ENCODE peak calls at places on chromosomes 1 and 21, in four cellular contexts. X is AG04450, B is right cardiac atrium, K is psoas muscle. E is an unnamed sample.

GRCh38 chr1:210373878-210374599 is 45.3 kb downstream of the HHAT start:
- DNase-seq in X (peak; percentile 83), B (no peak), K (no peak), E (peak; percentile 53)

GRCh38 chr1:10857689-10858088 is 61.2 kb upstream of the CASZ1 start:
- DNase-seq in X (no peak), B (peak; percentile 45), K (peak; percentile 69), E (no peak)

GRCh38 chr1:147651466-147651865 is 18.9 kb downstream of the ACP6 start:
- DNase-seq in X (no peak), B (no peak), K (no peak), E (no peak)

GRCh38 chr1:229117664-229118300 is 153.1 kb upstream of the RAB4A start:
- DNase-seq in X (peak; percentile 20), B (peak; percentile 93), K (peak; percentile 43), E (no peak)

GRCh38 chr1:222923506-222923905 is 108.7 kb downstream of the DISP1 start:
- DNase-seq in X (no peak), B (no peak), K (no peak), E (no peak)

GRCh38 chr21:42905195-42905594 is 12.1 kb downstream of the NDUFV3 start:
- DNase-seq in X (no peak), B (no peak), K (no peak), E (no peak)

GRCh38 chr1:171786534-171786933 is 5.1 kb downstream of the METTL13 start:
- DNase-seq in X (no peak), B (no peak), K (no peak), E (no peak)

GRCh38 chr1:156480411-156481192 is 20.0 kb downstream of the MEF2D start:
- DNase-seq in X (no peak), B (peak; percentile 88), K (peak; percentile 69), E (peak; percentile 77)

GRCh38 chr1:166354411-166354810 is 187.6 kb upstream of the FAM78B start:
- DNase-seq in X (no peak), B (no peak), K (no peak), E (no peak)

GRCh38 chr1:32886012-32886827 is at the start of gene HPCA:
- DNase-seq in X (no peak), B (peak; percentile 86), K (peak; percentile 55), E (no peak)

GRCh38 chr1:85344256-85344694 is 67.8 kb upstream of the BCL10 start:
- DNase-seq in X (no peak), B (no peak), K (no peak), E (no peak)

GRCh38 chr21:38170283-38170682 is 86.5 kb upstream of the KCNJ15 start:
- DNase-seq in X (no peak), B (no peak), K (no peak), E (no peak)

GRCh38 chr1:233327938-233328660 is 575 bp downstream of the MAP3K21 start:
- DNase-seq in X (no peak), B (peak; percentile 58), K (peak; percentile 19), E (peak; percentile 16)

GRCh38 chr1:69103213-69103612 is 464.5 kb upstream of the LRRC7 start:
- DNase-seq in X (no peak), B (no peak), K (no peak), E (no peak)

GRCh38 chr1:9500756-9501754 is 38.2 kb upstream of the SLC25A33 start:
- DNase-seq in X (no peak), B (no peak), K (no peak), E (no peak)

GRCh38 chr1:94235189-94236020 is 2.0 kb downstream of the ARHGAP29 start:
- DNase-seq in X (no peak), B (no peak), K (no peak), E (no peak)

GRCh38 chr1:35062518-35063196 is 16.5 kb upstream of the ZMYM1 start:
- DNase-seq in X (no peak), B (no peak), K (no peak), E (no peak)

GRCh38 chr1:155051777-155052398 is 772 bp downstream of the ADAM15 start:
- DNase-seq in X (no peak), B (peak; percentile 91), K (peak; percentile 71), E (no peak)

GRCh38 chr1:30823969-30824735 is 66.6 kb upstream of the LAPTM5 start:
- DNase-seq in X (peak; percentile 99), B (peak; percentile 98), K (peak; percentile 93), E (peak; percentile 18)

GRCh38 chr1:6354659-6355317 is 38.8 kb downstream of the ACOT7 start:
- DNase-seq in X (no peak), B (no peak), K (no peak), E (no peak)

GRCh38 chr1:5492861-5493260 is 499.4 kb downstream of the NPHP4 start:
- DNase-seq in X (no peak), B (no peak), K (no peak), E (no peak)

GRCh38 chr1:175150596-175151319 is 41.8 kb downstream of the KIAA0040 start:
- DNase-seq in X (no peak), B (no peak), K (no peak), E (no peak)

GRCh38 chr1:197619008-197619640 is 156.2 kb downstream of the DENND1B start:
- DNase-seq in X (no peak), B (no peak), K (no peak), E (no peak)

GRCh38 chr1:219278288-219278687 is 104.6 kb downstream of the LYPLAL1 start:
- DNase-seq in X (no peak), B (no peak), K (no peak), E (no peak)

DNA sequence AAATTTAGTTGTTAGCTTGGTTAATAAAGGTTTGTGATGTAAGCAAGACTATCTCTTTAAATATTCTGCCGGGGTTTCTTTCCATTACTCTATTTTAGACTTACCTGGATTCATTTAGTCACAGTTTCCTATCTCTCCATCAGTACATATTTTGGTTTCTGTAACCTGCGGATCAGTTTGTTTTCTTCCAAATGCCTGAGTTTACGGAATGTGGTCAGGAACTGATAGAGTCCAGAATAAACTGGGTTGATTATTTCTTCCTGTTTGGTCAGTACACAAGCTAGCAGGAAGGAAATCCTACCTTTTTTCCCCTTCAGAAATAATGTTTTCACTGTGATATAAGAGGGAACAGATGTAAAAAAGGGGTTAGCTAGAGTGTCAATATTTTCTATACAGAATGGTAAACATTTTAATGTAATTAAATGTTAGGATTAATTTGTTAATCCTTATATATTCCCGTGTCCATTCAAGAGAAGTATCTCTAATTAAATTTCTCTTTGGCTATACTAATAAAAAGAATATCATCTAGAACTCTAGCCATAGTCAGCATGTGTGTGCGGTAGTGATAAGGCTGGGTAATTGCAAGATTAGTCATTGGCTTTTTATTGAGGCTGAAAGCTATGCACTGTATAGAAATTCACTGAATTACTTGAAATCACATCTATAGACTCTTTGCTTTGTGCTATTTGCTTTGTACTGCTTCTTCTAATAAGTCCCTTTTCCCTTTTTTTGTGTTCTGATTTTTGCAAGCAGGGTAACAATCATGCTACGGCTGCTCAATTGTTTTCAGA is 144.7 kb upstream of the ADGRL4 start:
- DNase-seq in X (no peak), B (no peak), K (no peak), E (no peak)
- H3K9me3 ChIP-seq in X (no peaks in the 10 kb centered on the region), B (no peaks in the 10 kb centered on the region), K (no peaks in the 10 kb centered on the region), E (no peaks in the 10 kb centered on the region)

GRCh38 chr21:17709266-17709611 is 96.5 kb upstream of the BTG3 start:
- DNase-seq in X (no peak), B (no peak), K (no peak), E (no peak)
- H3K9me3 ChIP-seq in X (no peaks in the 10 kb centered on the region), B (no peaks in the 10 kb centered on the region), K (no peaks in the 10 kb centered on the region), E (no peaks in the 10 kb centered on the region)

DNA sequence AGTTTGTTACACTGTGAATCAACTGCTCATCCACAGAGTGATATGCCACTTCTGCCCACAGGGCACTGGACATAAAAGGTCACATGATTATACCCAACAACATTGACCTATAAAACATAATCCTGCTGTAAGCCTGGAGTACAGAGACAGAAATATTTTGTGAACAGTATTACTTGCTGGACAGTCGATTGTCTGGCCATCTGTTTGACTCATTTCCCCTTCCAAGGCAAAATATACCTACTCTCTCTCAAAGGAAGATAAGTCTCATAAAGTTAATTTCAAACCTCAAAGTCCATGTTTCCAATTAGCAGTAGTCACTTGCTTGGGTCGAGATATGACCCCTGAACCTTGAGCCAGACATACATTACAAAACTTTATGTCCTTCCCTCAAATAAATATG is 39.4 kb upstream of the RGS18 start:
- DNase-seq in X (no peak), B (no peak), K (no peak), E (no peak)
- H3K9me3 ChIP-seq in X (no peaks in the 10 kb centered on the region), B (no peaks in the 10 kb centered on the region), K (no peaks in the 10 kb centered on the region), E (no peaks in the 10 kb centered on the region)

GRCh38 chr21:18913914-18914313 is 510.3 kb upstream of the TMPRSS15 start:
- DNase-seq in X (no peak), B (no peak), K (no peak), E (no peak)
- H3K9me3 ChIP-seq in X (peaks cover 31% of the 10 kb centered on the region), B (no peaks in the 10 kb centered on the region), K (no peaks in the 10 kb centered on the region), E (no peaks in the 10 kb centered on the region)

GRCh38 chr1:14220324-14220723 is 378.2 kb upstream of the KAZN start:
- DNase-seq in X (no peak), B (no peak), K (no peak), E (no peak)
- H3K9me3 ChIP-seq in X (no peaks in the 10 kb centered on the region), B (no peaks in the 10 kb centered on the region), K (peaks cover 32% of the 10 kb centered on the region), E (no peaks in the 10 kb centered on the region)

GRCh38 chr1:181153634-181153961 is 65.1 kb downstream of the IER5 start:
- DNase-seq in X (no peak), B (no peak), K (no peak), E (no peak)
- H3K9me3 ChIP-seq in X (no peaks in the 10 kb centered on the region), B (no peaks in the 10 kb centered on the region), K (no peaks in the 10 kb centered on the region), E (no peaks in the 10 kb centered on the region)

DNA sequence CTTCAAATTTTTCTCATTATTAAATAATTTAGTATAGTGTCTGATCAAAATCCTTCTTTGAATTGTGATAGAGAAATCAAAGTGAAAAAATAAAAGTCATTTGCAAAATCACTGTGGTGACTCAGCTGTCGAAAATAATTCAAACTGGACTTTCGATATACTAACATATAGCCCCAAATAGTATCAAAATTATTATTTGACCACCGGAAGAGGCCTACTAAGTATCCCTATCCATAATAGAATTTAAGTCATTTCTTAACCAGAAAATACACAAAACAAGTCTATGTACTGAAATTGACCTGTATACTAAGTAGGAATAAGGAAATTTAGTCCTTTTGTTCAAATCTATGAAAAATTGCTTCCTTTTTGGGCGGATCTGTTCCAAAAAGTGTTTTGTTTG is 180.7 kb downstream of the MRPL39 start:
- DNase-seq in X (no peak), B (no peak), K (no peak), E (no peak)
- H3K9me3 ChIP-seq in X (no peaks in the 10 kb centered on the region), B (no peaks in the 10 kb centered on the region), K (no peaks in the 10 kb centered on the region), E (no peaks in the 10 kb centered on the region)

E was measured in T-helper 17 cell.